ENCODE peak calls at places on chromosomes 7 and 10, in four cellular contexts. K is Peyer's patch, A is cardiac fibroblast, M is progenitor cell of endocrine pancreas. S is an unnamed sample.

GRCh38 chr10:19929466-19930140 is 113.4 kb downstream of the PLXDC2 start:
- DNase-seq in K (no peak), A (peak; percentile 70), M (no peak), S (no peak)

GRCh38 chr10:96565774-96566173 is 21.0 kb downstream of the TM9SF3 start:
- DNase-seq in K (no peak), A (peak; percentile 36), M (no peak), S (no peak)

GRCh38 chr7:56447864-56448693 is 331.9 kb upstream of the NUPR2 start:
- DNase-seq in K (no peak), A (no peak), M (no peak), S (no peak)

GRCh38 chr7:134640842-134641715 is 5.6 kb upstream of the BPGM start:
- DNase-seq in K (no peak), A (no peak), M (no peak), S (no peak)

GRCh38 chr7:106119719-106120118 is 7.6 kb upstream of the SYPL1 start:
- DNase-seq in K (no peak), A (no peak), M (no peak), S (no peak)

GRCh38 chr7:156445997-156446761 is 194.4 kb upstream of the RNF32 start:
- DNase-seq in K (no peak), A (no peak), M (no peak), S (no peak)

GRCh38 chr10:3755440-3756359 is 29.3 kb downstream of the KLF6 start:
- DNase-seq in K (peak; percentile 46), A (peak; percentile 82), M (no peak), S (no peak)

GRCh38 chr7:8189615-8190014 is 72.4 kb downstream of the ICA1 start:
- DNase-seq in K (no peak), A (no peak), M (no peak), S (no peak)

GRCh38 chr10:26432938-26433337 is 5.2 kb upstream of the APBB1IP start:
- DNase-seq in K (no peak), A (no peak), M (no peak), S (no peak)

GRCh38 chr10:4767033-4767814 is 58.8 kb upstream of the AKR1E2 start:
- DNase-seq in K (peak; percentile 56), A (peak; percentile 75), M (no peak), S (no peak)

GRCh38 chr10:7942859-7943258 is 111.6 kb upstream of the GATA3 start:
- DNase-seq in K (no peak), A (no peak), M (no peak), S (no peak)

GRCh38 chr10:18423058-18423637 is 228.2 kb downstream of the NSUN6 start:
- DNase-seq in K (no peak), A (no peak), M (no peak), S (no peak)

GRCh38 chr7:68107968-68108367 is 1111.3 kb downstream of the TYW1 start:
- DNase-seq in K (no peak), A (no peak), M (no peak), S (no peak)

GRCh38 chr10:51171946-51172345 is 97.7 kb downstream of the PRKG1 start:
- DNase-seq in K (no peak), A (peak; percentile 53), M (no peak), S (no peak)

GRCh38 chr7:143490719-143491306 is 13.1 kb downstream of the TAS2R41 start:
- DNase-seq in K (peak; percentile 64), A (peak; percentile 49), M (no peak), S (no peak)
- TF ChIP-seq CTCF in K (peak; percentile 33), A (peak; percentile 87), M (peak; percentile 52), S (peak; percentile 38)

GRCh38 chr10:116270691-116271592 is 2.1 kb downstream of the GFRA1 start:
- DNase-seq in K (no peak), A (no peak), M (no peak), S (peak; percentile 44)

GRCh38 chr10:116265686-116266085 is 7.3 kb downstream of the GFRA1 start:
- DNase-seq in K (no peak), A (no peak), M (no peak), S (no peak)

GRCh38 chr10:116269612-116270011 is 3.4 kb downstream of the GFRA1 start:
- DNase-seq in K (no peak), A (no peak), M (no peak), S (no peak)

GRCh38 chr10:116271593-116272496 is 1.2 kb downstream of the GFRA1 start:
- DNase-seq in K (no peak), A (peak; percentile 6), M (no peak), S (peak; percentile 56)

DNA sequence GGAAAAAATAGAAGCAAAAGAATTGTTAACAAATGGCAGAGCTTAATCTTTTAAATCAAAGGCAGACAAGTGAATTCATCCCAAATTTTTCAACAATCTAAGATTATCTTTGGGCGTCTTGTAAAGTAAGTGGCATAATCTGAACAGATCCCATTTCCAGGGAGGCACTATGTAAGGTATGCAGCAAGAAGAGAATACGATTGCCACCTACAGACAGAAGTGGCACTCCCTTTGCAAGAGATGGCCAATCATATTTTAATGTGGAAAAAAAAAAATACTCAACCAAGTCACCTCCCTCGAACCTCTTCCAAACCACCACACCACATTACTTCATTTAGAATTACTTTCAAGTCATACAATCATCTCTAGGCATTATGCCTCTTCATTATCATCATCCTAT is 4.0 kb downstream of the GFRA1 start:
- DNase-seq in K (no peak), A (no peak), M (no peak), S (no peak)
- TF ChIP-seq CTCF in K (no peak), A (no peak), M (no peak), S (no peak)

DNA sequence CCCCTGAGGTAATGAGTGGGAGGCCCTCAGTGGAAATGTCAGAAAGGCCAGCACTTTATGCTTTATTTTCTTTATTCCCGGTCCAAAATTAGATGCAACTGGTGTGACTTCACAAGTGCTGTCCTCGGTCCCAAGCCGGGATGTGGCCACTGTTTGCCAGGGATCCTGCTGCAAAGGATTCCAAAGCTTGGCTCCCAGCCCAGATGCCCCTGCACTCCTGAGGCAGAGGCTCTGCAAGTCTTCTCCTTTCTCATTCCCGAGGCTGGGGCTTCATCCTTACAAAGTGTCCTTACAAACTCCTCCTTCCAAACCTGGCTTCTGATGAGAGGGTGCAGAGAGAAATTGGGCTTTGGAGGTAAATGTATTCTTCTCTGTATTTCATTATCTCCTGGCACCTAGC is 544.3 kb upstream of the DPP6 start:
- DNase-seq in K (no peak), A (no peak), M (no peak), S (no peak)
- TF ChIP-seq CTCF in K (no peak), A (no peak), M (no peak), S (no peak)

GRCh38 chr7:120944826-120945562 is 5.6 kb upstream of the ING3 start:
- DNase-seq in K (no peak), A (no peak), M (no peak), S (no peak)

GRCh38 chr7:120939345-120939744 is 11.2 kb upstream of the ING3 start:
- DNase-seq in K (no peak), A (no peak), M (no peak), S (no peak)

GRCh38 chr7:120942861-120943260 is 7.7 kb upstream of the ING3 start:
- DNase-seq in K (no peak), A (no peak), M (no peak), S (no peak)

GRCh38 chr7:120941856-120942255 is 8.7 kb upstream of the ING3 start:
- DNase-seq in K (no peak), A (peak; percentile 8), M (no peak), S (no peak)

GRCh38 chr7:120941064-120941463 is 9.5 kb upstream of the ING3 start:
- DNase-seq in K (no peak), A (peak; percentile 20), M (no peak), S (no peak)
- TF ChIP-seq CTCF in K (peak; percentile 38), A (peak; percentile 9), M (no peak), S (no peak)

GRCh38 chr7:155011081-155011480 is 8.2 kb upstream of the PAXIP1 start:
- DNase-seq in K (no peak), A (no peak), M (no peak), S (no peak)

GRCh38 chr7:155002411-155003214 is at the start of gene PAXIP1:
- DNase-seq in K (peak; percentile 64), A (no peak), M (peak; percentile 63), S (peak; percentile 93)

GRCh38 chr7:155003215-155003999 is 483 bp upstream of the PAXIP1 start:
- DNase-seq in K (peak; percentile 87), A (peak; percentile 84), M (peak; percentile 80), S (peak; percentile 99)

GRCh38 chr7:155009570-155010157 is 6.7 kb upstream of the PAXIP1 start:
- DNase-seq in K (no peak), A (no peak), M (no peak), S (peak; percentile 27)

GRCh38 chr7:155007947-155008346 is 5.0 kb upstream of the PAXIP1 start:
- DNase-seq in K (no peak), A (peak; percentile 7), M (no peak), S (peak; percentile 28)
- TF ChIP-seq CTCF in K (no peak), A (peak; percentile 42), M (peak; percentile 26), S (peak; percentile 55)

DNA sequence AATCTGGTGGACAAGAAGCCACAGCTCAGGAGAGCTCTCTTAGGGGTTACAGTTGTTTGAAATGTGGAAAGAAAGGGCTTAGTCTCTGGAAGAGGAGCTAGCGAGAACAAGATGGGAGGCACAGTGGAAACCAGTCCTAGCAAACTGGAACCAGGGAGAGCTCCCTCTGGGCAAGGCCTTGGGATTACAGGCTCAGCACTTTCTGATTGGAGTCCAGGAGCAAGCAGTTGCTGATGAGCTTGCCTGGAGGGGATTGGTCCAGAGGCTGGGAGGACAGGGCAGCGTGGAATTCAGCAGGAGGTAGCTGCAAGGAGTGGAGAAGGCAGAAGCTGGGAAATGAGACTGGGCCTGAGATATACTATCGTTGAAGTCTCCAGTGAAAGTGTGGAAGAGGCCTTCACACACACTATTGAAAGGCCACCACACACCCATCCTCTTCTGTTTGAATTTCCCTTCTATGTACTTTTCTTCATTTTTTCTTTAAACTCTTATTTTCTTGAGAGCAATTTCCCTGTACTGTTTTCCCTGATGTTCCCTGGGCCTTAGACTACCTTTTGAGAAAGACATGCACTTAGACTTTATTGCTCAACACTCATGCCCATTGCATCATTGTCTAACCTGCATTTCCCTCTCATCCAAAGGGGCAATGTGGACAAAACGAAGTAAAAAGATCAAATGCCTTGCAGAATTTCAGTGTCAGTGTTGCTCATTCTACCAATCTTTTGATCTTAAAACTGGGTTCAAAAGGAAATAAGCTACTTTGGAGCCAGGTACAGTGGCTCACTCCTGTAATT is 57.8 kb upstream of the LANCL2 start:
- DNase-seq in K (no peak), A (no peak), M (no peak), S (no peak)
- TF ChIP-seq CTCF in K (no peak), A (no peak), M (no peak), S (no peak)

GRCh38 chr7:33623267-33623666 is 282.1 kb upstream of the BMPER start:
- DNase-seq in K (no peak), A (peak; percentile 7), M (no peak), S (no peak)
- TF ChIP-seq CTCF in K (no peak), A (no peak), M (no peak), S (no peak)

GRCh38 chr10:65778753-65779152 is 1147.1 kb upstream of the LRRTM3 start:
- DNase-seq in K (no peak), A (no peak), M (no peak), S (no peak)

DNA sequence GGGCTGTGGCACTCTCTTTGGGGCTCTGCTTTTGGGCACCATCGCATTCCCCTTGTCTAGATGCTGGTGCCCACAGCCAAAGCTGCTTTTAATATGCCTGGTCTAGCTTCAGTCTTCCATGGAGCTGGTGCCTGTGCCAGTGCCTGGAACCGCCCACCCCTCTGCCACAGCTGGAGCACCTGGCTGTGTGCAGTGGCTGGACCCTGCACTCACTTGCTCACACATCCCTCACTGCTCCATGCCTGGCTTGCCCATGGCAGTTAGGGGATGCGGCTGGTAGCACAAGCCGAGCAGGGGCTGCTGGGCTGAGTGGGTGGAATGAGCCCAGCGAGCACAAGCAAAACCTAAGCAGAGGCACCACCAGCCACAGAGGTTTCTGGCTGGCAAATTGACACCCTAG is 1145.9 kb upstream of the LRRTM3 start:
- DNase-seq in K (no peak), A (no peak), M (no peak), S (no peak)
- TF ChIP-seq CTCF in K (no peak), A (no peak), M (no peak), S (no peak)